ENCODE peak calls at places on chromosomes 3 and 15, in six cellular contexts. H is K562, V is GM12878, L is H1, Z is HCT116, E is HepG2. G is an unnamed sample.

GRCh38 chr3:79766474-79767193 is 1.2 kb downstream of the ROBO1 start:
- DNase-seq in L (no peak), E (no peak), H (no peak), V (no peak), Z (no peak), G (no peak)

GRCh38 chr3:32733631-32734229 is 48.7 kb downstream of the CNOT10 start:
- DNase-seq in H (peak), Z (peak), V (peak), E (peak), L (no peak), G (peak)

GRCh38 chr15:74053941-74054529 is 28.3 kb downstream of the GOLGA6A start:
- DNase-seq in L (peak), H (peak), E (peak), Z (peak), V (peak), G (peak)

GRCh38 chr15:75389791-75390382 is 21.5 kb upstream of the MAN2C1 start:
- DNase-seq in L (no peak), H (no peak), Z (no peak), V (no peak), E (no peak), G (no peak)

GRCh38 chr3:190076601-190077444 is 43.9 kb downstream of the P3H2 start:
- DNase-seq in H (no peak), L (peak), Z (no peak), E (peak), V (no peak), G (peak)

GRCh38 chr3:178439504-178439903 is 96.7 kb upstream of the KCNMB2 start:
- DNase-seq in E (no peak), Z (no peak), H (peak), V (no peak), L (no peak), G (no peak)

GRCh38 chr3:153357436-153357835 is 195.4 kb downstream of the RAP2B start:
- DNase-seq in L (no peak), V (no peak), E (no peak), H (no peak), Z (no peak), G (no peak)

GRCh38 chr15:25797511-25798206 is 65.5 kb downstream of the ATP10A start:
- DNase-seq in H (no peak), V (no peak), L (no peak), Z (no peak), E (no peak), G (no peak)

GRCh38 chr15:48392356-48392755 is 61.1 kb downstream of the DUT start:
- DNase-seq in H (no peak), Z (no peak), E (no peak), L (no peak), V (no peak), G (no peak)

GRCh38 chr3:152192936-152193672 is 75.6 kb upstream of the MBNL1 start:
- DNase-seq in L (no peak), E (no peak), H (no peak), Z (no peak), V (no peak), G (no peak)

GRCh38 chr3:169232863-169233262 is 430.6 kb downstream of the MECOM start:
- DNase-seq in V (no peak), Z (no peak), L (no peak), H (peak), E (no peak), G (no peak)

GRCh38 chr15:89662893-89663673 is 7.8 kb upstream of the KIF7 start:
- DNase-seq in L (no peak), E (no peak), Z (no peak), V (no peak), H (no peak), G (no peak)

GRCh38 chr3:11159421-11159904 is 5.2 kb downstream of the HRH1 start:
- DNase-seq in E (no peak), V (no peak), L (no peak), Z (no peak), H (no peak), G (no peak)

GRCh38 chr15:76799760-76800159 is 105.4 kb downstream of the SCAPER start:
- DNase-seq in Z (no peak), H (peak), L (no peak), E (no peak), V (no peak), G (no peak)

GRCh38 chr3:19596408-19596807 is 337.6 kb downstream of the EFHB start:
- DNase-seq in L (no peak), Z (no peak), E (no peak), V (peak), H (no peak), G (no peak)

GRCh38 chr3:170643831-170644230 is 58.0 kb upstream of the SLC7A14 start:
- DNase-seq in L (no peak), E (no peak), H (no peak), Z (no peak), V (no peak), G (no peak)

GRCh38 chr15:31570591-31570990 is 244.0 kb downstream of the KLF13 start:
- DNase-seq in Z (no peak), H (no peak), E (no peak), L (no peak), V (no peak), G (no peak)

GRCh38 chr3:46484911-46485696 is 12.7 kb upstream of the RTP3 start:
- DNase-seq in L (no peak), Z (no peak), E (no peak), V (no peak), H (no peak), G (no peak)

GRCh38 chr15:52857937-52858336 is 67.8 kb upstream of the ONECUT1 start:
- DNase-seq in H (no peak), E (no peak), V (no peak), L (no peak), Z (no peak), G (no peak)

GRCh38 chr3:51717947-51718346 is 11.1 kb downstream of the GRM2 start:
- DNase-seq in V (no peak), H (peak), L (no peak), Z (no peak), E (no peak), G (no peak)

GRCh38 chr15:92580521-92580920 is 75.1 kb downstream of the FAM174B start:
- DNase-seq in E (no peak), Z (no peak), L (no peak), H (no peak), V (no peak), G (no peak)

GRCh38 chr15:101657171-101657570 is 5.0 kb upstream of the TM2D3 start:
- DNase-seq in V (no peak), H (no peak), E (no peak), L (no peak), Z (no peak), G (no peak)

GRCh38 chr15:49988766-49989165 is 130.3 kb downstream of the ATP8B4 start:
- DNase-seq in V (no peak), E (no peak), Z (no peak), H (no peak), L (no peak), G (no peak)

GRCh38 chr3:124985358-124985757 is 50.8 kb upstream of the MUC13 start:
- DNase-seq in L (no peak), Z (peak), V (no peak), H (no peak), E (no peak), G (no peak)

GRCh38 chr15:88256261-88257230 is at the start of gene NTRK3:
- DNase-seq in L (no peak), H (no peak), E (no peak), V (no peak), Z (no peak), G (no peak)

GRCh38 chr15:45205192-45205591 is 17.4 kb upstream of the SHF start:
- DNase-seq in H (peak), E (peak), L (no peak), V (peak), Z (peak), G (no peak)

GRCh38 chr15:64461577-64462162 is 1.3 kb downstream of the ZNF609 start:
- DNase-seq in Z (no peak), L (no peak), H (peak), E (peak), V (no peak), G (no peak)

GRCh38 chr3:45583021-45583851 is 11.3 kb upstream of the LIMD1 start:
- DNase-seq in L (no peak), H (no peak), Z (no peak), V (no peak), E (peak), G (no peak)

GRCh38 chr3:16309558-16309957 is 44.5 kb downstream of the OXNAD1 start:
- DNase-seq in H (peak), L (no peak), E (no peak), Z (peak), V (peak), G (no peak)

GRCh38 chr3:155356594-155357370 is 63.3 kb upstream of the STRIT1 start:
- DNase-seq in L (no peak), V (no peak), Z (no peak), H (no peak), E (peak), G (no peak)

GRCh38 chr3:31009881-31010280 is 115.4 kb upstream of the GADL1 start:
- DNase-seq in Z (no peak), E (peak), H (no peak), V (no peak), L (no peak), G (peak)

GRCh38 chr3:192825657-192826200 is 91.9 kb downstream of the MB21D2 start:
- DNase-seq in L (no peak), H (no peak), E (peak), V (no peak), Z (no peak), G (no peak)

DNA sequence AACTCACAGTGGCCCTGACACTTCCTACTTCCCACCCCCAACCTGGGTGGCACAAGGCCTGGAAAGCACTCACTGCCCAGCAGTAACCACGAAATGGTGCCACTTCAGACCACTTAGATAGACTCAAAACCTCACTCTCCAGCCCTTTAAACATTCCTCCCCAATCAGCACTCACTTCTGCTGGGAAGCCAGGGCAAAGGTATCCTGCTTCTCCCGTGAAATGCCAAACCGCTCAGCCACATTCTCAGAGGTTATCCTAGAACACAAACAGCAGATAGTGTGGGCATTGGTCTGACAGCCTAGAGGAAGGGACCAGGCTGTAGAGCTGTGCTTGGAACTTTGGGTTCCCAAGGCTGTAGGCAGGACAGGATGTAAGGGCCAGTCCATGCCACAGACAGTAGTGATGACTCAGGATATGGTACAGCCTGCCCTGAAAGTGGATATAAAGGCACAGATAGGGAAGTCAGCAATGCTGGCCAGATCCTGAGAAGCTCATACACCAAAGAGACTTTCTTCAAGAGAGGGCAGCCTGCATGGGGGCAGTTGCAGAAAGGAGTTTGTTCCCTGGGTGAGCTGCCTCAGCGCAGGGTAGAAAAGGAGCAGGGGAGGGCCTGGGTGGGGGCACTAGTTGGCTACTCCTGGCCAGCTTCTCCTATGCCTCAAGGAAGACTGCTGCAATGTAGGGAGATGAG is 9.2 kb downstream of the ACAA1 start:
- DNase-seq in E (no peak), Z (no peak), V (no peak), L (no peak), H (no peak), G (no peak)
- TF ChIP-seq YY1 in E (no peak), Z (no peak), V (no peak), L (no peak), H (no peak), G (no peak)

DNA sequence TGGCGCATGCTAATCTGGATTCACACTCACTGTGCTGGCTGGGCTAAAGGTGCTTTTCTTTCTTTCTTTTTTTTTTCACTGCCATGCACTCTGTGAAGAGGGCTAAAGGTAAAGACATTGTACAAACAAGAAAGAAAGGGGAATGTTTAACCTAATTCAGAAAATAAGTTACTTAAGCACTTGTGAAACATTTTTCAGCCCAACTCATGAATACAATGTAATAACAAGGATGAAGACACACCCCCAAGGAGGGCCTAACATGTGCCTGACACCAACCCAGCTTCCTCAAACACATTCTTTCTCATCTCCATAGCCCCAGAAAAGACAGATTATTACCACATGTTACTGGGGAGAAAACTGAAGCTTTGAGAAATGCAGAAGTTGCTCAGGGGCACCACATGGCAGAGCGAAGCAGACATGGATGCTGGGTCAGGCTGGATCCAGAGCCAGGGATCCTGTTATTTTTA is 5.7 kb downstream of the STIMATE start:
- DNase-seq in Z (no peak), E (peak), V (no peak), L (no peak), H (no peak), G (no peak)
- TF ChIP-seq ZNF274 in Z (no peak), E (no peak), V (no peak), L (no peak), H (no peak), G (no peak)

DNA sequence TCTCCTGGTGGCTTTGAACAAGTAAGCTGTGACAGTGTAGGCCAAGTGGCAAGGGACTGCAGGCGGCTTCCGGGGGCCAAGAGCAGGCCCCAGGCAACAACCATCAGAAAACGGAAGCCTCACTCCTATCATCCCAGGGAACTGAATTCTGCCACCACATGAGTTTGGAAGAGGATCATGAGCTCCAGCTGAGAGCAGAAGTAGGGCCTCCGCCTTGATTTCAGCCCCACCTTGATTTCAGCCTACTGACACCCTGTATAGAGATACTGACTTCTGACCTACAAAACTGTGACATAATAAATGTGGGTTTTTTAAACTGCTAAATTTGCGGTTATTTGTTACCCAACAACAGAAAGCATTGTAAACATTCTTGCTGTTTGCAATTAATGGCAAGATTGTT is 21.6 kb upstream of the RARRES1 start:
- DNase-seq in H (no peak), L (no peak), V (no peak), Z (no peak), E (no peak), G (no peak)
- TF ChIP-seq YY1 in H (no peak), L (no peak), V (no peak), Z (no peak), E (no peak), G (no peak)

DNA sequence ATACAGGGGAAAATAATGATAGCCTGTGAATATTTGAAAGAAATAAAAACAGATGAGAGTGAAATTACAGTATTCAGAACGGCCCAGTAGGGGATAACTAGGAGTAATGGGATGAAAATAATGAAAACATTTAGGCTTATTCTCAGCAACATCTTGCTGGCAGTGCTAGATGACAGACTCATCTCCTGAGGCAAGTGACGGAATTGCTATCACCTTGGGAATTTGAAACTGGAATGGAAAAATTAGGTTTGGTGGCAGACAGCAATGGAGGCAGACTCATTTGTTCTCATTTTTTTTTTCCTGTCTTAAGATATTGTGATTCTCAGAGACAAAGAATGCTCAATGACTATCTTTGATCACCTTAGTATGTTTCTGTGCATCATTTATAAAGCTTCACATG is 711.5 kb downstream of the EDEM1 start:
- DNase-seq in Z (no peak), H (no peak), L (no peak), V (no peak), E (no peak), G (no peak)
- TF ChIP-seq ZNF274 in Z (no peak), H (no peak), L (no peak), V (no peak), E (no peak), G (no peak)

GRCh38 chr15:80437492-80437891 is 33.3 kb downstream of the ARNT2 start:
- DNase-seq in Z (no peak), L (no peak), V (no peak), H (no peak), E (no peak), G (no peak)

GRCh38 chr15:80439140-80439539 is 35.0 kb downstream of the ARNT2 start:
- DNase-seq in V (no peak), E (no peak), L (no peak), H (no peak), Z (no peak), G (no peak)

GRCh38 chr15:80433836-80434235 is 29.7 kb downstream of the ARNT2 start:
- DNase-seq in H (no peak), L (no peak), V (no peak), E (no peak), Z (no peak), G (no peak)

GRCh38 chr15:80434926-80435720 is 30.9 kb downstream of the ARNT2 start:
- DNase-seq in V (no peak), H (no peak), Z (no peak), L (no peak), E (peak), G (no peak)

DNA sequence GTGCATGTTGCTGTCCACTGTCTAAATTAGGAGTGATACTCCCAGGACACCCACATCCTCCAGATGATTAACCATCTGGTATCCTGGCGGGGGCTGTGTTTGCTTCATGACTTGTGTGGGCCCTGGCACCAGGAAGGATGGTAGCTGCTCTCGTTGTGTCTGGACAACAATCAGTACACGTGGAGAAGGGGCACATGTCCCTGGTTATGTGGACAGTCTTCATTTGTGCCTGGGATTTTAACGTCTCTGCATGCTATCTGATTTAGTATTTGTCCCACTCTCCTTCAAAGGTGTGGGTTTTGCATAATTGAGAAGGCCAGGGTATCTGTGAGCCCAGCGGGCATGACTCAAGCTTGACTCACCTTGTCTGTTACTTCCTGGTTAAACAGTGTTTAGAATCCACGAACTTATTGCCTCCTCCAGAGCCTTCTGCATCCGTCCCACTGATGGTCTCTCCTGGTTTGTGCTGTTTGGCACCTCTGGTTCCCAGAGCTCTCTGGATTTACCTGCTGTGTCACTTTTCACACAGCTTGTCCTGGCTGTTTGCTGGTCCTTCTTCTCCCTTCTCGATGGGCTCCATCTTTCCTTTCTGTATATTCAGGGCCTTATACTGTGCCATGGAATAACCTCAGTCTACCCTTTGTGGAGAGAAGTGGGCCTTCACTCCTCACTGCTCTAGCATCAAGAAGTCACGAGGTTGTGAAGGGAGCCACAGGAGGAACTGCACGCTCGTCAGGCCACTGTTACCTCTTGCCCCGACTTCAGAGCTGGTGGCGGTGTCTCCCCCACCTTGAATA is 32.5 kb downstream of the ARNT2 start:
- DNase-seq in L (no peak), H (no peak), E (peak), V (no peak), Z (peak), G (no peak)
- TF ChIP-seq YY1 in L (no peak), H (no peak), E (no peak), V (no peak), Z (no peak), G (no peak)

GRCh38 chr3:187101184-187102072 is 37.9 kb downstream of the RPL39L start:
- DNase-seq in H (peak), L (no peak), Z (no peak), V (no peak), E (peak), G (no peak)
- TF ChIP-seq ZNF274 in H (no peak), L (no peak), Z (no peak), V (no peak), E (no peak), G (no peak)